ENCODE peak calls at places on chromosome 20, in five cellular contexts. One of them, this sample, is unnamed.

GRCh38 chr20:19750907-19751636 is 7.0 kb upstream of the RIN2 start:
- DNase-seq in HCT116: no peak
- DNase-seq in K562: no peak
- DNase-seq in HepG2: no peak
- DNase-seq in H1: no peak
- DNase-seq in this sample: no peak

GRCh38 chr20:37142708-37143107 is 36.4 kb upstream of the RPN2 start:
- DNase-seq in HCT116: no peak
- DNase-seq in K562: no peak
- DNase-seq in HepG2: no peak
- DNase-seq in H1: no peak
- DNase-seq in this sample: no peak

GRCh38 chr20:10954137-10954840 is 280.5 kb upstream of the JAG1 start:
- DNase-seq in HCT116: no peak
- DNase-seq in K562: no peak
- DNase-seq in HepG2: peak
- DNase-seq in H1: no peak
- DNase-seq in this sample: no peak

GRCh38 chr20:9344080-9344920 is 170.1 kb upstream of the LAMP5 start:
- DNase-seq in HCT116: no peak
- DNase-seq in K562: no peak
- DNase-seq in HepG2: no peak
- DNase-seq in H1: no peak
- DNase-seq in this sample: no peak

GRCh38 chr20:59437601-59438031 is 137.2 kb downstream of the EDN3 start:
- DNase-seq in HCT116: no peak
- DNase-seq in K562: no peak
- DNase-seq in HepG2: no peak
- DNase-seq in H1: no peak
- DNase-seq in this sample: no peak

GRCh38 chr20:22623211-22623610 is 38.8 kb upstream of the FOXA2 start:
- DNase-seq in HCT116: peak
- DNase-seq in K562: no peak
- DNase-seq in HepG2: peak
- DNase-seq in H1: no peak
- DNase-seq in this sample: no peak

GRCh38 chr20:26295006-26295405 is 598.4 kb upstream of the ZNF337 start:
- DNase-seq in HCT116: no peak
- DNase-seq in K562: no peak
- DNase-seq in HepG2: no peak
- DNase-seq in H1: no peak
- DNase-seq in this sample: no peak

GRCh38 chr20:25257756-25258462 is 10.0 kb downstream of the PYGB start:
- DNase-seq in HCT116: no peak
- DNase-seq in K562: peak
- DNase-seq in HepG2: no peak
- DNase-seq in H1: no peak
- DNase-seq in this sample: no peak

GRCh38 chr20:17622851-17623508 is 53.1 kb downstream of the DSTN start:
- DNase-seq in HCT116: no peak
- DNase-seq in K562: no peak
- DNase-seq in HepG2: no peak
- DNase-seq in H1: no peak
- DNase-seq in this sample: no peak

GRCh38 chr20:21315138-21315537 is 12.0 kb downstream of the XRN2 start:
- DNase-seq in HCT116: no peak
- DNase-seq in K562: no peak
- DNase-seq in HepG2: no peak
- DNase-seq in H1: no peak
- DNase-seq in this sample: no peak

GRCh38 chr20:14223806-14224205 is 113.6 kb downstream of the FLRT3 start:
- DNase-seq in HCT116: no peak
- DNase-seq in K562: no peak
- DNase-seq in HepG2: no peak
- DNase-seq in H1: no peak
- DNase-seq in this sample: no peak

GRCh38 chr20:1955289-1955688 is 38.6 kb downstream of the PDYN start:
- DNase-seq in HCT116: no peak
- DNase-seq in K562: no peak
- DNase-seq in HepG2: no peak
- DNase-seq in H1: no peak
- DNase-seq in this sample: no peak

GRCh38 chr20:1895674-1896496 is 678 bp downstream of the SIRPA start:
- DNase-seq in HCT116: no peak
- DNase-seq in K562: no peak
- DNase-seq in HepG2: no peak
- DNase-seq in H1: no peak
- DNase-seq in this sample: no peak

GRCh38 chr20:46827718-46828458 is 66.8 kb upstream of the EYA2 start:
- DNase-seq in HCT116: no peak
- DNase-seq in K562: no peak
- DNase-seq in HepG2: no peak
- DNase-seq in H1: no peak
- DNase-seq in this sample: no peak
- TF ChIP-seq SRF in HCT116: no peak
- TF ChIP-seq SRF in K562: no peak
- TF ChIP-seq SRF in HepG2: no peak
- TF ChIP-seq SRF in H1: no peak
- TF ChIP-seq SRF in this sample: no peak

GRCh38 chr20:35368616-35369423 is 43.0 kb downstream of the UQCC1 start:
- DNase-seq in HCT116: no peak
- DNase-seq in K562: no peak
- DNase-seq in HepG2: no peak
- DNase-seq in H1: no peak
- DNase-seq in this sample: no peak
- TF ChIP-seq SRF in HCT116: no peak
- TF ChIP-seq SRF in K562: no peak
- TF ChIP-seq SRF in HepG2: no peak
- TF ChIP-seq SRF in H1: no peak
- TF ChIP-seq SRF in this sample: no peak

GRCh38 chr20:6053776-6054688 is at the start of gene LRRN4:
- DNase-seq in HCT116: peak
- DNase-seq in K562: no peak
- DNase-seq in HepG2: peak
- DNase-seq in H1: no peak
- DNase-seq in this sample: no peak

GRCh38 chr20:6055161-6055783 is 1.4 kb upstream of the LRRN4 start:
- DNase-seq in HCT116: no peak
- DNase-seq in K562: peak
- DNase-seq in HepG2: no peak
- DNase-seq in H1: no peak
- DNase-seq in this sample: no peak

GRCh38 chr20:6053064-6053775 is 640 bp downstream of the LRRN4 start:
- DNase-seq in HCT116: no peak
- DNase-seq in K562: no peak
- DNase-seq in HepG2: no peak
- DNase-seq in H1: no peak
- DNase-seq in this sample: no peak

GRCh38 chr20:6048391-6048790 is 5.5 kb downstream of the LRRN4 start:
- DNase-seq in HCT116: no peak
- DNase-seq in K562: no peak
- DNase-seq in HepG2: no peak
- DNase-seq in H1: no peak
- DNase-seq in this sample: no peak

GRCh38 chr20:6051505-6051904 is 2.4 kb downstream of the LRRN4 start:
- DNase-seq in HCT116: no peak
- DNase-seq in K562: no peak
- DNase-seq in HepG2: peak
- DNase-seq in H1: no peak
- DNase-seq in this sample: no peak
- TF ChIP-seq SRF in HCT116: no peak
- TF ChIP-seq SRF in K562: no peak
- TF ChIP-seq SRF in HepG2: no peak
- TF ChIP-seq SRF in H1: no peak
- TF ChIP-seq SRF in this sample: no peak

GRCh38 chr20:366042-366718 is 14.4 kb upstream of the TRIB3 start:
- DNase-seq in HCT116: no peak
- DNase-seq in K562: no peak
- DNase-seq in HepG2: no peak
- DNase-seq in H1: no peak
- DNase-seq in this sample: no peak
- TF ChIP-seq SRF in HCT116: no peak
- TF ChIP-seq SRF in K562: no peak
- TF ChIP-seq SRF in HepG2: no peak
- TF ChIP-seq SRF in H1: no peak
- TF ChIP-seq SRF in this sample: no peak

GRCh38 chr20:51916244-51916643 is 113.9 kb upstream of the SALL4 start:
- DNase-seq in HCT116: no peak
- DNase-seq in K562: no peak
- DNase-seq in HepG2: no peak
- DNase-seq in H1: no peak
- DNase-seq in this sample: no peak

GRCh38 chr20:51906049-51906448 is 103.7 kb upstream of the SALL4 start:
- DNase-seq in HCT116: no peak
- DNase-seq in K562: no peak
- DNase-seq in HepG2: no peak
- DNase-seq in H1: no peak
- DNase-seq in this sample: no peak

GRCh38 chr20:51914758-51915157 is 112.4 kb upstream of the SALL4 start:
- DNase-seq in HCT116: no peak
- DNase-seq in K562: no peak
- DNase-seq in HepG2: no peak
- DNase-seq in H1: no peak
- DNase-seq in this sample: no peak

GRCh38 chr20:51906694-51907093 is 104.4 kb upstream of the SALL4 start:
- DNase-seq in HCT116: no peak
- DNase-seq in K562: no peak
- DNase-seq in HepG2: peak
- DNase-seq in H1: no peak
- DNase-seq in this sample: no peak

GRCh38 chr20:51910202-51911050 is 108.1 kb upstream of the SALL4 start:
- DNase-seq in HCT116: no peak
- DNase-seq in K562: no peak
- DNase-seq in HepG2: no peak
- DNase-seq in H1: no peak
- DNase-seq in this sample: no peak
- TF ChIP-seq SRF in HCT116: no peak
- TF ChIP-seq SRF in K562: no peak
- TF ChIP-seq SRF in HepG2: no peak
- TF ChIP-seq SRF in H1: no peak
- TF ChIP-seq SRF in this sample: no peak

DNA sequence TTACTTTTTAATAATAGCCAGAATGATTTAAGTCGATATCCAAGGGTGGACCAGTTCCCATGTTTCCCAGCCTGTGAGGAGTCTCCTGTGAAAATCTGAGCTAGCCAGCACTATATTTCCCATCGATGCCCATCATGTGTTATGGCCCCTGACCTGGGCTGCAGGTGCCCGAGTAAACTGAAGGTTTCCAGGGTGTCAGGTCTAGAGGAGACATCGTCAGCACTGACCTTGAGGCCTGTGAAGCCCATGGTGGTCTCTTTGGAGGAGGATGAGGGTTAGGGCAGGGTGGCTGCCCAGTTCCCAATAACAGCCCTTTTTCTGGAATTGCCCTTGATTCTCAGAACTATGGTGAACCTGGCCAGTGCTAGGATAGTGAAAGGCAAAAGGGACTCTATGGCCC is 63.0 kb upstream of the TOP1 start:
- DNase-seq in HCT116: no peak
- DNase-seq in K562: no peak
- DNase-seq in HepG2: no peak
- DNase-seq in H1: no peak
- DNase-seq in this sample: no peak
- TF ChIP-seq SRF in HCT116: no peak
- TF ChIP-seq SRF in K562: no peak
- TF ChIP-seq SRF in HepG2: no peak
- TF ChIP-seq SRF in H1: no peak
- TF ChIP-seq SRF in this sample: no peak

DNA sequence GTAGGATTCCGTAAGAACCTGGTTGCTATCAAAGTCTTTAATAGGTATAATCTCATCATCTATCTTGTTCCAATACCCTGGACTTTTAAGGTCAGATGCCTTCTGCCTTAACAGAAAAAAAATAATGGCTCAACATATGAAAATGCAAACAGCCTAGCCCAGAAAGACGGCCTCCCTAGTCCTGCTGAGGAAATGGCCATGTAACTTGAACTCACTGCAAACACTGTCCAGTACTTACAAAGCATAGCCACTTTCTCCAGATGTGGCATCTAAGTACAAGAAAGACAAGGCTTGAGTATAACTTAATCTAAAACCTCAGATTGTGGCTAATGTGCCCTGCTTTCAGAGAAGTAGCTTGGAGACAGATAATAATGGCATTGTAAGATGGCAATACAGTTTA is 26.5 kb downstream of the FASTKD5 start:
- DNase-seq in HCT116: no peak
- DNase-seq in K562: no peak
- DNase-seq in HepG2: no peak
- DNase-seq in H1: no peak
- DNase-seq in this sample: no peak
- TF ChIP-seq SRF in HCT116: no peak
- TF ChIP-seq SRF in K562: no peak
- TF ChIP-seq SRF in HepG2: no peak
- TF ChIP-seq SRF in H1: no peak
- TF ChIP-seq SRF in this sample: no peak

GRCh38 chr20:41349943-41350342 is 9.3 kb downstream of the LPIN3 start:
- DNase-seq in HCT116: no peak
- DNase-seq in K562: no peak
- DNase-seq in HepG2: no peak
- DNase-seq in H1: no peak
- DNase-seq in this sample: no peak
- TF ChIP-seq SRF in HCT116: no peak
- TF ChIP-seq SRF in K562: no peak
- TF ChIP-seq SRF in HepG2: no peak
- TF ChIP-seq SRF in H1: no peak
- TF ChIP-seq SRF in this sample: no peak

DNA sequence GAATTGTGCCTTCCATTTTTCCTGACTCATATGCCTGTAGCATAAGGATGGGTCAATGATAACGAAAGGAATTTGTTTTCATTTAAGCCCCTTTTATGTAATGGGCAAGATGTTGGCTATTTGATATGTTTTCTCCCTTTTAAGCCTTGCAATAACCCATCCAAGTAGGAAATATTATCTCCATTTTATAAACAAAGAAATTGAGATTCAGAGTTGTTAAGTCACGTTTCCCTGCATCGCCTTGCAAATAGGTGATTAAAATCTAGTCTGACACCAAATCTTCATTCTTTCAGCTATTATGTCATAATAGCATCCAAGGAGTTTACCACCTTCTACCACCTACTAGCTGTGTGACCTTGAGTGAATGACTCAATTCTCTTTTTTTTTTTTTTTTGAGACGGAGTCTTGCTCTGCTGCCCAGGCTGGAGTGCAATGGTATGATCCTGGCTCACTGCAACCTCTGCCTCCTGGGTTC is 7.0 kb downstream of the HNF4A start:
- DNase-seq in HCT116: no peak
- DNase-seq in K562: no peak
- DNase-seq in HepG2: no peak
- DNase-seq in H1: no peak
- DNase-seq in this sample: no peak
- TF ChIP-seq SRF in HCT116: no peak
- TF ChIP-seq SRF in K562: no peak
- TF ChIP-seq SRF in HepG2: no peak
- TF ChIP-seq SRF in H1: no peak
- TF ChIP-seq SRF in this sample: no peak